ENCODE peak calls at places on chromosomes 1 and 21, in eight cellular contexts. T, R, N, X, Q, F, B and Y are unnamed samples.

GRCh38 chr1:85583355-85584263 is 3.0 kb downstream of the CCN1 start:
- DNase-seq in R (no peak), B (no peak), Q (no peak), N (no peak), T (no peak), X (no peak), F (peak), Y (no peak)

GRCh38 chr21:36766511-36766910 is 67.6 kb downstream of the SIM2 start:
- DNase-seq in B (no peak), T (no peak), R (no peak), X (no peak), N (no peak), F (no peak), Q (no peak), Y (no peak)

GRCh38 chr1:203045821-203046594 is 19.7 kb downstream of the PPFIA4 start:
- DNase-seq in T (no peak), N (no peak), F (no peak), R (no peak), X (no peak), Q (no peak), B (no peak), Y (no peak)

GRCh38 chr1:155125946-155126493 is 1.7 kb upstream of the EFNA1 start:
- DNase-seq in R (peak), N (peak), B (no peak), F (no peak), X (peak), T (no peak), Q (no peak), Y (no peak)

GRCh38 chr1:10924030-10924429 is 88.4 kb upstream of the TARDBP start:
- DNase-seq in X (no peak), R (peak), T (no peak), Q (no peak), F (no peak), B (no peak), N (no peak), Y (no peak)

GRCh38 chr1:145729196-145729595 is 9.9 kb downstream of the CD160 start:
- DNase-seq in T (no peak), Q (no peak), R (no peak), F (no peak), X (no peak), N (no peak), B (no peak), Y (no peak)

GRCh38 chr1:97050501-97050900 is 328.9 kb downstream of the PTBP2 start:
- DNase-seq in Q (no peak), N (no peak), T (no peak), B (peak), F (peak), R (no peak), X (no peak), Y (no peak)

GRCh38 chr1:28450561-28450960 is 55.3 kb upstream of the RCC1 start:
- DNase-seq in B (no peak), F (no peak), N (no peak), T (no peak), X (no peak), Q (no peak), R (no peak), Y (no peak)

GRCh38 chr1:236864211-236864610 is 69.1 kb downstream of the MTR start:
- DNase-seq in N (no peak), X (no peak), T (no peak), F (no peak), Q (no peak), R (no peak), B (no peak), Y (no peak)

GRCh38 chr21:45366931-45367401 is 38.0 kb upstream of the COL18A1 start:
- DNase-seq in R (peak), N (no peak), T (peak), X (peak), B (no peak), F (peak), Q (no peak), Y (no peak)

GRCh38 chr1:91054780-91055481 is 33.1 kb upstream of the ZNF644 start:
- DNase-seq in Q (no peak), R (no peak), X (no peak), F (no peak), B (peak), N (no peak), T (no peak), Y (peak)

GRCh38 chr1:114339379-114339778 is 171.6 kb downstream of the TRIM33 start:
- DNase-seq in F (no peak), N (no peak), Q (no peak), T (no peak), R (no peak), X (no peak), B (no peak), Y (no peak)

GRCh38 chr1:104072915-104073371 is 323.2 kb downstream of the AMY1C start:
- DNase-seq in R (no peak), F (no peak), N (no peak), T (no peak), B (no peak), Q (no peak), X (no peak), Y (no peak)

GRCh38 chr21:41726970-41727783 is 39.7 kb downstream of the RIPK4 start:
- DNase-seq in F (peak), B (no peak), Q (no peak), X (no peak), R (peak), T (peak), N (no peak), Y (no peak)

GRCh38 chr1:35807614-35808375 is at the start of gene AGO4:
- DNase-seq in R (peak), B (peak), X (peak), Q (peak), T (no peak), F (no peak), N (peak), Y (peak)

GRCh38 chr1:214880956-214881355 is 201.6 kb upstream of the KCNK2 start:
- DNase-seq in B (no peak), F (no peak), R (no peak), X (no peak), T (no peak), N (no peak), Q (no peak), Y (no peak)

GRCh38 chr1:243246916-243247315 is 8.2 kb downstream of the CEP170 start:
- DNase-seq in R (no peak), B (peak), T (no peak), F (no peak), Q (no peak), X (no peak), N (no peak), Y (no peak)

GRCh38 chr1:27632387-27633297 is 2.3 kb downstream of the FGR start:
- DNase-seq in R (no peak), T (no peak), Q (no peak), F (no peak), X (peak), N (no peak), B (peak), Y (no peak)

GRCh38 chr21:39489380-39489924 is 37.7 kb downstream of the SH3BGR start:
- DNase-seq in B (no peak), Q (no peak), F (no peak), R (no peak), X (no peak), N (no peak), T (no peak), Y (no peak)

GRCh38 chr1:222697203-222697602 is 15.1 kb downstream of the AIDA start:
- DNase-seq in F (no peak), T (no peak), Q (no peak), B (no peak), N (no peak), R (no peak), X (no peak), Y (no peak)

GRCh38 chr1:90274376-90274775 is 279.5 kb downstream of the ZNF326 start:
- DNase-seq in N (no peak), T (no peak), F (no peak), R (no peak), B (no peak), X (no peak), Q (no peak), Y (no peak)

GRCh38 chr1:65422241-65423203 is 2.1 kb downstream of the LEPR start:
- DNase-seq in N (no peak), R (no peak), Q (no peak), F (peak), B (no peak), X (no peak), T (no peak), Y (no peak)

GRCh38 chr1:166914111-166914510 is 38.0 kb upstream of the TADA1 start:
- DNase-seq in T (no peak), N (no peak), F (no peak), B (no peak), Q (no peak), R (no peak), X (no peak), Y (no peak)

GRCh38 chr1:165551469-165551868 is 7.7 kb downstream of the LRRC52 start:
- DNase-seq in T (no peak), Q (no peak), N (no peak), B (no peak), F (no peak), X (no peak), R (no peak), Y (no peak)

GRCh38 chr1:58545591-58546519 is 671 bp downstream of the OMA1 start:
- DNase-seq in T (peak), N (peak), Q (peak), F (peak), B (peak), X (peak), R (peak), Y (peak)

GRCh38 chr21:44617071-44617501 is 5.2 kb downstream of the KRTAP10-8 start:
- DNase-seq in Q (no peak), T (peak), X (no peak), F (no peak), N (no peak), B (no peak), R (no peak), Y (no peak)

GRCh38 chr1:228884615-228885566 is 149.6 kb downstream of the RHOU start:
- DNase-seq in B (no peak), R (no peak), F (no peak), N (no peak), X (no peak), T (no peak), Q (no peak), Y (no peak)

GRCh38 chr1:228882785-228883450 is 147.6 kb downstream of the RHOU start:
- DNase-seq in X (no peak), B (no peak), R (no peak), N (no peak), T (no peak), F (no peak), Q (no peak), Y (no peak)

GRCh38 chr1:228884196-228884595 is 148.9 kb downstream of the RHOU start:
- DNase-seq in R (no peak), X (no peak), B (no peak), F (no peak), T (no peak), Q (no peak), N (no peak), Y (no peak)

GRCh38 chr1:228882041-228882784 is 146.9 kb downstream of the RHOU start:
- DNase-seq in F (no peak), X (no peak), R (no peak), Q (no peak), B (no peak), T (no peak), N (no peak), Y (no peak)

GRCh38 chr1:228883535-228883934 is 148.3 kb downstream of the RHOU start:
- DNase-seq in T (no peak), N (no peak), B (no peak), Q (no peak), X (no peak), F (no peak), R (no peak), Y (no peak)
- TF ChIP-seq CTCF in T (no peak), N (no peak), B (no peak), Q (no peak), X (no peak), F (no peak), R (no peak), Y (no peak)

GRCh38 chr1:18139198-18139981 is 31.8 kb downstream of the IGSF21 start:
- DNase-seq in Q (no peak), F (no peak), N (no peak), R (no peak), X (no peak), T (no peak), B (no peak), Y (no peak)
- TF ChIP-seq CTCF in Q (no peak), F (no peak), N (no peak), R (no peak), X (no peak), T (no peak), B (no peak), Y (no peak)

GRCh38 chr1:47333922-47334764 is 553 bp downstream of the CMPK1 start:
- DNase-seq in N (peak), Q (peak), F (peak), R (peak), X (peak), T (peak), B (peak), Y (peak)

GRCh38 chr1:47334765-47335435 is 1.3 kb downstream of the CMPK1 start:
- DNase-seq in B (no peak), X (no peak), R (no peak), F (no peak), Q (no peak), T (no peak), N (no peak), Y (no peak)

GRCh38 chr1:47331875-47332274 is 1.7 kb upstream of the CMPK1 start:
- DNase-seq in R (no peak), F (no peak), N (no peak), X (no peak), B (no peak), Q (no peak), T (no peak), Y (no peak)

GRCh38 chr1:47332779-47333577 is 612 bp upstream of the CMPK1 start:
- DNase-seq in F (no peak), B (no peak), R (no peak), N (no peak), Q (no peak), X (no peak), T (no peak), Y (no peak)

DNA sequence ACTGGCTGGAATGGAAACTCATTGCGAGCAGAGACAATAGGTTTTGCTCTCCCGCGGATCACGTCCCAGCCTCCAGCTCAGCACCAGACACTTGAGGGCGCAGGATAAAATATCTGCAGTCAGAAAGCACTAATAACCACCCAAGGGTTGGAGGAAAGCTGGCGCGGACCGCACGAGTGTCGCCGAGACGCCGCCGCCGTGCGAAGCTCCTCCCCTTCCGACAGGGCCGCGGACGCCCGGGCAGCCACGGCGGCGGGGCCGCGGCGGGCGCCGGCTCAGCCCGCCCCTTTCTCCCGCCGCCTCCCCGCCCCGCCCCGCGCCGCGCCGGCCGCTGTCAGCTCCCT is at the start of gene CMPK1:
- DNase-seq in R (peak), N (peak), F (peak), X (peak), Q (no peak), T (peak), B (peak), Y (peak)
- TF ChIP-seq CTCF in R (no peak), N (no peak), F (no peak), X (no peak), Q (peak), T (no peak), B (peak), Y (no peak)

DNA sequence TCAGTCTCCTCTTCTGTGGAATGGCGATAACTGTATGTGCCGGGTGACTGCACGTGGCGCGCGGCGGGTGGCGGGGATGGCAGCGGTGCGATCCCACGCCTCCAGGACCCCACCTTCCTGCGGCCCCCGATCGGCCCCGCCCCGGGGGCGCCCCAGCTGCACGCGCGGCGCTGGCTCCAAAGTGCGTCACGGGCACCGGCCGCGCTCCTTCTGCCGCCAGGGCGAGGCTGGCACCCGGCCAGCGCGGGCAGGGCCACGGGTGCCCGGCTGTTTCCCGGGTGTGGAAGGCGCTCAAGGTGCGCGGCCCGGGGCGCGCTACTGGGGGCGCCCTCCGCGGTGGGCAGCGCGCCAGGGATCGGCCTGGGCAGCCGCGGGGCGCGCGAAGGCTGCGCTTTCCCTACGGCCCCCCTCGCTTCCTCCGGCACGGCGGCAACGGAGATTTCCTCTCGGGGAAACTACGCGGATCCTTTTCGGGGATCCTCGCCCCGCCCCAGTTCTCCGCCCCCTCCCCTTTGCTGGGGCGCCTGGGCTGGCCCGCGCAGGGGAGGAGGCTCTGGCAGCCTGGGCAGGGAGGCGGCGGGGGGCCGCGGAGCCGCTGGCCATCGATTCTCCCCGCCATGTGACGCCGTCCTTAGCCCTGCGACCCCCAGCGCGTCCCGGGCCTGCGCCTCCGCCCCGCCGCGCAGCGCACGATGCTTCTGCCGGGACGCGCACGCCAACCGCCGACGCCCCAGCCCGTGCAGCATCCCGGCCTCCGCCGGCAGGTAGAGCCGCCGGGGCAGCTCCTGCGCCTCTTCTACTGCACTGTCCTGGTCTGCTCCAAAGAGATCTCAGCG is at the start of gene EVA1C:
- DNase-seq in N (peak), R (peak), B (no peak), X (peak), T (no peak), F (no peak), Q (no peak), Y (peak)
- TF ChIP-seq CTCF in N (no peak), R (peak), B (no peak), X (peak), T (peak), F (no peak), Q (no peak), Y (no peak)

GRCh38 chr1:204130989-204131892 is 20.6 kb downstream of the ETNK2 start:
- DNase-seq in T (no peak), R (no peak), Q (no peak), N (no peak), F (peak), B (no peak), X (no peak), Y (no peak)
- TF ChIP-seq CTCF in T (no peak), R (no peak), Q (no peak), N (no peak), F (peak), B (no peak), X (no peak), Y (no peak)